ENCODE peak calls at places on chromosome 18, in six cellular contexts. Z is bronchial epithelial cell; K is CD8-positive, alpha-beta T cell; W is activated gamma-delta T cell treated with Interleukin-2 at 50 U/mL for 16 hours; I is IMR-90; L is BJ. S is an unnamed sample.

GRCh38 chr18:63994783-63995399 is 25.0 kb downstream of the SERPINB8 start:
- DNase-seq in Z (peak; percentile 59), K (peak; percentile 27), L (peak; percentile 14), W (peak; percentile 12), I (peak; percentile 61), S (peak; percentile 45)

GRCh38 chr18:44320619-44321460 is 359.8 kb upstream of the SETBP1 start:
- DNase-seq in Z (no peak), W (no peak), L (no peak), K (no peak), I (no peak), S (no peak)

GRCh38 chr18:37435150-37435872 is 130.3 kb downstream of the CELF4 start:
- DNase-seq in I (no peak), Z (peak; percentile 61), K (no peak), W (no peak), L (no peak), S (no peak)

GRCh38 chr18:45275367-45276113 is 339.7 kb upstream of the SLC14A2 start:
- DNase-seq in Z (peak; percentile 49), K (no peak), W (no peak), L (no peak), I (peak; percentile 45), S (peak; percentile 42)

GRCh38 chr18:74083071-74083954 is 64.3 kb downstream of the FBXO15 start:
- DNase-seq in K (no peak), W (no peak), I (no peak), L (no peak), Z (no peak), S (no peak)

GRCh38 chr18:52287151-52287550 is 52.8 kb upstream of the DCC start:
- DNase-seq in Z (no peak), K (no peak), L (no peak), I (no peak), W (no peak), S (peak; percentile 76)

GRCh38 chr18:33355756-33356155 is 84.8 kb downstream of the CCDC178 start:
- DNase-seq in Z (no peak), K (no peak), L (no peak), W (no peak), I (no peak), S (no peak)

GRCh38 chr18:58453167-58453804 is 175.6 kb downstream of the ALPK2 start:
- DNase-seq in W (no peak), L (no peak), I (no peak), K (no peak), Z (no peak), S (no peak)

GRCh38 chr18:3305354-3305762 is 43.4 kb downstream of the MYL12B start:
- DNase-seq in K (no peak), Z (peak; percentile 99), I (peak; percentile 100), L (peak; percentile 86), W (peak; percentile 25), S (peak; percentile 98)

GRCh38 chr18:34913837-34914755 is 127.1 kb upstream of the MAPRE2 start:
- DNase-seq in Z (no peak), L (no peak), K (no peak), I (peak; percentile 72), W (no peak), S (peak; percentile 50)

GRCh38 chr18:1663879-1664705 is 759.4 kb downstream of the ADCYAP1 start:
- DNase-seq in Z (no peak), W (no peak), K (no peak), I (no peak), L (no peak), S (peak; percentile 15)

GRCh38 chr18:49055787-49056186 is 105.0 kb upstream of the SMAD7 start:
- DNase-seq in W (no peak), L (peak; percentile 19), K (peak; percentile 20), I (peak; percentile 94), Z (peak; percentile 13), S (peak; percentile 67)

GRCh38 chr18:9494778-9495302 is 19.5 kb downstream of the RALBP1 start:
- DNase-seq in K (no peak), Z (no peak), L (no peak), I (peak; percentile 57), W (no peak), S (no peak)

GRCh38 chr18:78621141-78621540 is 358.5 kb upstream of the SALL3 start:
- DNase-seq in L (no peak), Z (no peak), I (no peak), K (no peak), W (no peak), S (no peak)

GRCh38 chr18:75253784-75254183 is 43.2 kb downstream of the TSHZ1 start:
- DNase-seq in I (peak; percentile 16), W (no peak), Z (no peak), K (no peak), L (no peak), S (peak; percentile 10)

GRCh38 chr18:75010260-75010659 is 198.7 kb downstream of the PTGR3 start:
- DNase-seq in L (no peak), K (no peak), W (no peak), I (no peak), Z (no peak), S (no peak)

GRCh38 chr18:23539298-23539697 is 36.0 kb downstream of the RMC1 start:
- DNase-seq in K (no peak), I (no peak), W (no peak), Z (no peak), L (no peak), S (no peak)

GRCh38 chr18:74316257-74317180 is 880 bp downstream of the C18orf63 start:
- DNase-seq in Z (peak; percentile 62), I (peak; percentile 84), L (peak; percentile 78), K (no peak), W (no peak), S (peak; percentile 67)

GRCh38 chr18:2955966-2956521 is 56.9 kb downstream of the LPIN2 start:
- DNase-seq in I (no peak), K (no peak), W (no peak), Z (no peak), L (no peak), S (no peak)

GRCh38 chr18:79869591-79870368 is 72.0 kb downstream of the KCNG2 start:
- DNase-seq in W (no peak), Z (no peak), L (no peak), K (no peak), I (no peak), S (no peak)

GRCh38 chr18:13260927-13261471 is 42.4 kb downstream of the LDLRAD4 start:
- DNase-seq in W (no peak), L (no peak), I (no peak), Z (no peak), K (no peak), S (no peak)

GRCh38 chr18:56067216-56067611 is 479.2 kb upstream of the TCF4 start:
- DNase-seq in I (peak; percentile 29), Z (no peak), W (no peak), L (peak; percentile 62), K (no peak), S (no peak)

GRCh38 chr18:67432806-67433205 is 83.7 kb downstream of the DSEL start:
- DNase-seq in W (no peak), L (no peak), Z (no peak), I (peak; percentile 63), K (no peak), S (no peak)

GRCh38 chr18:60452424-60452823 is 79.8 kb upstream of the MC4R start:
- DNase-seq in I (peak; percentile 3), L (peak; percentile 24), W (no peak), K (no peak), Z (peak; percentile 44), S (peak; percentile 73)

GRCh38 chr18:55018602-55019001 is 59.3 kb upstream of the CCDC68 start:
- DNase-seq in L (peak; percentile 39), W (no peak), Z (peak; percentile 56), K (no peak), I (peak; percentile 68), S (peak; percentile 73)

GRCh38 chr18:21509062-21509461 is 91.4 kb downstream of the ESCO1 start:
- DNase-seq in K (no peak), I (no peak), W (no peak), L (no peak), Z (no peak), S (no peak)

GRCh38 chr18:43034683-43035500 is 80.6 kb downstream of the RIT2 start:
- DNase-seq in W (no peak), K (no peak), Z (peak; percentile 23), L (no peak), I (no peak), S (no peak)

GRCh38 chr18:10274327-10274726 is 180.1 kb upstream of the APCDD1 start:
- DNase-seq in Z (no peak), K (no peak), L (peak; percentile 50), I (peak; percentile 38), W (no peak), S (no peak)

GRCh38 chr18:51397347-51397962 is 200.0 kb upstream of the MEX3C start:
- DNase-seq in I (no peak), K (no peak), W (no peak), L (no peak), Z (no peak), S (no peak)

GRCh38 chr18:11258014-11258413 is 108.6 kb upstream of the PIEZO2 start:
- DNase-seq in L (no peak), Z (no peak), W (no peak), K (no peak), I (no peak), S (no peak)

GRCh38 chr18:23226930-23227728 is 91.8 kb downstream of the CABLES1 start:
- DNase-seq in L (peak; percentile 54), I (peak; percentile 94), K (no peak), W (no peak), Z (peak; percentile 66), S (peak; percentile 90)

GRCh38 chr18:31946305-31947046 is 3.5 kb upstream of the TRAPPC8 start:
- DNase-seq in W (no peak), I (no peak), Z (no peak), L (no peak), K (no peak), S (no peak)

GRCh38 chr18:66872277-66872676 is 268.4 kb upstream of the CDH19 start:
- DNase-seq in I (no peak), Z (peak; percentile 49), L (no peak), K (no peak), W (no peak), S (peak; percentile 25)

GRCh38 chr18:12884521-12885323 is 685 bp upstream of the PTPN2 start:
- DNase-seq in L (no peak), I (no peak), W (no peak), Z (peak; percentile 21), K (no peak), S (peak; percentile 29)

GRCh38 chr18:64103979-64104378 is 44.9 kb downstream of the LINC00305 start:
- DNase-seq in L (no peak), K (no peak), W (no peak), I (no peak), Z (no peak), S (no peak)

GRCh38 chr18:78510636-78511035 is 469.0 kb upstream of the SALL3 start:
- DNase-seq in Z (no peak), W (no peak), L (no peak), I (no peak), K (no peak), S (no peak)